ENCODE peak calls at places on chromosome 12, in eight cellular contexts. C is A673; W is mesendoderm; U is thoracic aorta; P is body of pancreas; Q is mammary epithelial cell; V is CD4-positive, alpha-beta memory T cell; H is kidney. M is an unnamed sample.
A peak's percentile ranks its signal among the peaks of the same experiment; 100 is the strongest.

GRCh38 chr12:101823891-101824290 is 6.9 kb downstream of the GNPTAB start:
- DNase-seq in H (no peak), C (peak; percentile 88), V (peak; percentile 74), W (peak; percentile 89), P (peak; percentile 31), U (no peak), Q (no peak), M (peak; percentile 47)

GRCh38 chr12:72491399-72491798 is 219.2 kb downstream of the TRHDE start:
- DNase-seq in W (no peak), U (no peak), V (no peak), H (no peak), C (no peak), Q (no peak), P (no peak), M (no peak)

GRCh38 chr12:15580431-15580830 is 208.8 kb downstream of the EPS8 start:
- DNase-seq in H (no peak), P (no peak), C (no peak), W (no peak), U (no peak), Q (no peak), V (peak; percentile 28), M (no peak)

GRCh38 chr12:115932073-115932472 is 345.4 kb downstream of the MED13L start:
- DNase-seq in P (no peak), U (no peak), W (no peak), H (no peak), V (no peak), Q (no peak), C (no peak), M (no peak)

GRCh38 chr12:117685115-117685926 is 283.5 kb downstream of the KSR2 start:
- DNase-seq in C (no peak), H (peak; percentile 91), P (peak; percentile 80), Q (no peak), V (no peak), U (no peak), W (peak; percentile 99), M (no peak)

GRCh38 chr12:12791756-12792346 is 6.4 kb downstream of the APOLD1 start:
- DNase-seq in Q (no peak), H (no peak), V (no peak), P (no peak), U (no peak), C (no peak), W (no peak), M (peak; percentile 74)

GRCh38 chr12:114670257-114670955 is 13.6 kb downstream of the TBX3 start:
- DNase-seq in Q (peak; percentile 25), H (no peak), V (no peak), W (peak; percentile 4), P (no peak), U (no peak), C (no peak), M (no peak)

GRCh38 chr12:98238513-98238912 is 276.9 kb upstream of the TMPO start:
- DNase-seq in C (no peak), V (no peak), Q (peak; percentile 2), U (no peak), P (no peak), H (no peak), W (no peak), M (no peak)

GRCh38 chr12:52646613-52647012 is 5.4 kb downstream of the KRT2 start:
- DNase-seq in H (no peak), V (no peak), C (no peak), Q (no peak), P (no peak), U (no peak), W (no peak), M (no peak)

GRCh38 chr12:50825372-50825838 is 17.3 kb upstream of the TMPRSS12 start:
- DNase-seq in C (peak; percentile 77), V (peak; percentile 47), P (peak; percentile 20), Q (peak; percentile 43), U (no peak), H (no peak), W (peak; percentile 23), M (no peak)

GRCh38 chr12:46798056-46798455 is 27.7 kb downstream of the SLC38A4 start:
- DNase-seq in C (no peak), H (no peak), P (no peak), W (no peak), V (no peak), U (no peak), Q (no peak), M (no peak)

GRCh38 chr12:61798778-61799177 is 461.4 kb upstream of the USP15 start:
- DNase-seq in C (no peak), U (no peak), V (no peak), P (no peak), Q (no peak), H (no peak), W (no peak), M (no peak)

GRCh38 chr12:43676183-43676813 is 82.3 kb downstream of the PUS7L start:
- DNase-seq in Q (peak; percentile 12), C (peak; percentile 62), P (no peak), V (no peak), H (no peak), U (no peak), W (peak; percentile 54), M (peak; percentile 36)

GRCh38 chr12:85516667-85517325 is 236.8 kb downstream of the ALX1 start:
- DNase-seq in P (no peak), C (no peak), Q (peak; percentile 37), W (no peak), V (no peak), U (no peak), H (no peak), M (no peak)

GRCh38 chr12:50220357-50221061 is 53.3 kb upstream of the CERS5 start:
- DNase-seq in V (no peak), Q (peak; percentile 96), H (no peak), P (no peak), U (peak; percentile 4), W (peak; percentile 47), C (peak; percentile 40), M (no peak)

GRCh38 chr12:132222096-132222807 is 78.0 kb downstream of the NOC4L start:
- DNase-seq in W (peak; percentile 90), Q (peak; percentile 34), V (peak; percentile 40), P (no peak), U (no peak), H (peak; percentile 92), C (peak; percentile 95), M (no peak)

GRCh38 chr12:67827820-67828383 is 161.3 kb upstream of the IFNG-AS1 start:
- DNase-seq in P (no peak), H (no peak), W (peak; percentile 78), Q (peak; percentile 99), C (peak; percentile 43), V (no peak), U (peak; percentile 42), M (no peak)

DNA sequence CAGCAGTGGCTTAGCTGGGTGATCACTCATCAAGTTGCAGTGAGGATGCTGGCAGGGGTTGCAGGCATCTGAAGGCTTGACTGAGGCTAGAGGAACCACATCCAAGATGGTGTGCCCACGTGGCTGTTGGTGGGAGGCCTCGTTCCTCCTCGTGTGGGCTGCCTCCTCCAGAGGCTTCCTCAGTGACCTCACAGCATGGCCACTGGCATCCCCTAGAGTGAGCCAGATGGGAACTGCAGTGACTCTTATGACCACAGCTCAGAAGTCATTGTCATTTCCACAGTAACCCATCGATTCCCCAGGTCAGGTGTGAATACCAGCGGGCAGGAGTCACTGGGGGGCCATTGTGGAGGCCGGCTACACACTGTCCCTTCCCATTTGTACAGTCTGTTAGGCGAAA is 17.9 kb downstream of the AACS start:
- DNase-seq in P (no peak), W (no peak), H (no peak), U (no peak), V (no peak), C (no peak), Q (no peak), M (no peak)
- H3K36me3 ChIP-seq in P (peaks cover 6% of the 10 kb centered on the region), W (peaks cover 16% of the 10 kb centered on the region), H (no peaks in the 10 kb centered on the region), U (peaks cover 8% of the 10 kb centered on the region), V (no peaks in the 10 kb centered on the region), C (peaks cover 5% of the 10 kb centered on the region), Q (peaks cover 17% of the 10 kb centered on the region), M (no peaks in the 10 kb centered on the region)

GRCh38 chr12:48286665-48287064 is 64.1 kb downstream of the ZNF641 start:
- DNase-seq in H (no peak), U (no peak), Q (no peak), P (no peak), V (no peak), W (peak; percentile 58), C (peak; percentile 47), M (peak; percentile 28)
- H3K4me1 ChIP-seq in H (no peaks in the 10 kb centered on the region), U (no peaks in the 10 kb centered on the region), Q (peaks cover 4% of the 10 kb centered on the region), P (no peaks in the 10 kb centered on the region), V (peaks cover 12% of the 10 kb centered on the region), W (no peaks in the 10 kb centered on the region), C (no peaks in the 10 kb centered on the region), M (no peaks in the 10 kb centered on the region)

GRCh38 chr12:78966062-78966461 is 101.5 kb downstream of the SYT1 start:
- DNase-seq in H (no peak), Q (no peak), U (no peak), W (no peak), C (no peak), V (no peak), P (no peak), M (no peak)

GRCh38 chr12:78966926-78967325 is 102.4 kb downstream of the SYT1 start:
- DNase-seq in W (no peak), Q (no peak), H (no peak), U (no peak), V (no peak), C (no peak), P (no peak), M (no peak)

GRCh38 chr12:78964521-78964920 is 99.9 kb downstream of the SYT1 start:
- DNase-seq in Q (no peak), U (no peak), H (no peak), W (no peak), V (no peak), C (no peak), P (no peak), M (no peak)

GRCh38 chr12:78961171-78961570 is 96.6 kb downstream of the SYT1 start:
- DNase-seq in Q (no peak), P (no peak), W (no peak), H (no peak), V (no peak), U (no peak), C (no peak), M (no peak)

DNA sequence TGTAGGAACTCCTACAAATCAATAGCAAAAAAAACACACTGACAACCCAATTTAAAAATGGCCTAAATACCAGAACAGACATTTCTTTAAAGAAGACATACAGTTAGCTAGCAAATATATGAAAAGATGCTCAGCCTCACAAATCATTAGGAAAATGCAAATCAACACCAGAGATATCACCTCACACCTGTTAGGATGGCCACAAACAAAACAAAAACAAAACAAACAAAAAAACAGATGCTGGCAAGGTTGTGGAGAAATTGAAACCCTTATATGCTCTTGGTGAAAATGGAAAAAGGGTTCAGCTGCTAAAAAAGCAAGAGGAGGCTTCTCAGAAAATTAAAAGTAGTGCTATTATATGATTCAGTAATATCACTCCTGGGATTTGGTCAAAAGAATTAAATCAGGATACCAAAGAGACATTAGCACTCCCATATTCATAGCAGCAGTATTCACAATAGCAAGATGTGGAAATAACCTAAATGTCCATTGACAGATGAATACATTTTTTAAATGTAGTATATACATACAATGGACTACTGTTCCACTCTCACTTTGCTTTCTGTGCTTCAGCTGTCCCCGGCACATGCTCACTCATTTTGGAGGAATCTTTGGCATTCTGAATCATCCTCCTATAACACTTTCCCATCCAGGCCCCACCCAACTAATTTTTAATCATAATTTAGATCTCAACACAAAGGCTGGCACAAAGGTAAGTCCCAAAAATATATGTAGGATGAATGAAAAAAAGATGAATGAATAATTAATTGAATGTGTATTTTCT is 99.1 kb downstream of the SYT1 start:
- DNase-seq in H (no peak), V (no peak), U (no peak), Q (peak; percentile 81), C (no peak), W (no peak), P (no peak), M (no peak)
- H3K27ac ChIP-seq in H (no peak overlapping the region), V (no peak overlapping the region), U (no peak overlapping the region), Q (peak overlapping the region; percentile 76), C (no peak overlapping the region), W (no peak overlapping the region), P (no peak overlapping the region), M (no peak overlapping the region)

GRCh38 chr12:64446295-64446694 is 5.6 kb upstream of the TBK1 start:
- DNase-seq in C (no peak), H (no peak), W (no peak), Q (no peak), P (no peak), V (no peak), U (no peak), M (no peak)
- H3K36me3 ChIP-seq in C (peaks cover 86% of the 10 kb centered on the region), H (peaks cover 24% of the 10 kb centered on the region), W (peaks cover 8% of the 10 kb centered on the region), Q (peaks cover 59% of the 10 kb centered on the region), P (peaks cover 28% of the 10 kb centered on the region), V (peaks cover 9% of the 10 kb centered on the region), U (peaks cover 22% of the 10 kb centered on the region), M (no peaks in the 10 kb centered on the region)